ENCODE peak calls at places on chromosomes 12 and 14, in six cellular contexts. L, P, O, H, U and G are unnamed samples. For H3K36me3, the result is how much of the 10 kb centered on the place peaks cover.

GRCh38 chr12:39105111-39105510 is 199.7 kb upstream of the CPNE8 start:
- DNase-seq in H (no peak), L (no peak), P (no peak), O (no peak), U (no peak), G (no peak)

GRCh38 chr14:85444685-85445084 is 85.3 kb upstream of the FLRT2 start:
- DNase-seq in L (peak), O (no peak), P (peak), H (no peak), U (no peak), G (no peak)

GRCh38 chr14:53793790-53794560 is 162.7 kb downstream of the BMP4 start:
- DNase-seq in H (no peak), O (no peak), P (no peak), L (no peak), U (peak), G (no peak)

GRCh38 chr12:108691995-108692808 is 39.1 kb downstream of the CORO1C start:
- DNase-seq in O (peak), H (no peak), U (peak), P (no peak), L (peak), G (peak)

GRCh38 chr12:97556201-97556824 is 93.7 kb downstream of the RMST start:
- DNase-seq in L (no peak), H (peak), P (peak), U (no peak), O (peak), G (peak)

GRCh38 chr14:56359245-56359644 is 220.4 kb upstream of the TMEM260 start:
- DNase-seq in L (no peak), P (no peak), O (no peak), H (no peak), U (no peak), G (no peak)

GRCh38 chr12:47755655-47756562 is 2.8 kb downstream of the RAPGEF3 start:
- DNase-seq in H (no peak), O (no peak), P (no peak), U (peak), L (no peak), G (peak)

GRCh38 chr14:100706860-100707259 is 19.8 kb upstream of the DLK1 start:
- DNase-seq in U (no peak), L (no peak), H (no peak), O (no peak), P (no peak), G (no peak)

GRCh38 chr14:32224731-32225377 is 21.8 kb upstream of the RNU6-8 start:
- DNase-seq in O (no peak), H (peak), U (no peak), P (peak), L (peak), G (no peak)

GRCh38 chr14:61416587-61416986 is 95.2 kb downstream of the PRKCH start:
- DNase-seq in L (no peak), O (no peak), P (no peak), U (no peak), H (no peak), G (no peak)

GRCh38 chr12:121964813-121965643 is 46.6 kb downstream of the CFAP251 start:
- DNase-seq in L (peak), P (no peak), H (no peak), U (no peak), O (no peak), G (no peak)

GRCh38 chr12:113145720-113146551 is 3.6 kb upstream of the CFAP73 start:
- DNase-seq in L (no peak), U (no peak), P (no peak), H (no peak), O (no peak), G (no peak)

GRCh38 chr12:93626160-93626559 is 51.0 kb upstream of the CRADD start:
- DNase-seq in H (no peak), U (no peak), O (no peak), L (peak), P (no peak), G (no peak)

GRCh38 chr14:69355155-69355954 is 42.7 kb downstream of the ERH start:
- DNase-seq in L (no peak), U (no peak), P (no peak), H (no peak), O (no peak), G (no peak)

GRCh38 chr12:57740656-57741412 is 2.3 kb upstream of the AGAP2 start:
- DNase-seq in U (no peak), O (no peak), H (no peak), L (no peak), P (no peak), G (no peak)

GRCh38 chr14:73022051-73022450 is 4.9 kb downstream of the ZFYVE1 start:
- DNase-seq in U (no peak), L (no peak), H (no peak), P (no peak), O (no peak), G (no peak)

GRCh38 chr14:25463475-25463874 is 413.5 kb upstream of the STXBP6 start:
- DNase-seq in O (no peak), L (no peak), H (no peak), P (no peak), U (no peak), G (no peak)

GRCh38 chr12:18250313-18250916 is 10.9 kb upstream of the PIK3C2G start:
- DNase-seq in P (no peak), H (peak), L (peak), O (peak), U (peak), G (peak)

GRCh38 chr14:48726080-48726642 is 860.0 kb downstream of the RPS29 start:
- DNase-seq in H (no peak), O (no peak), U (no peak), P (no peak), L (peak), G (no peak)

GRCh38 chr12:7113389-7113871 is 4.4 kb upstream of the C1RL start:
- DNase-seq in H (peak), P (no peak), O (peak), U (no peak), L (peak), G (no peak)

GRCh38 chr14:70140614-70141013 is 48.1 kb downstream of the SLC8A3 start:
- DNase-seq in P (no peak), U (no peak), O (no peak), H (no peak), L (no peak), G (no peak)

GRCh38 chr12:88993655-88994054 is 358.6 kb downstream of the DUSP6 start:
- DNase-seq in O (no peak), L (peak), H (peak), U (no peak), P (no peak), G (peak)

GRCh38 chr14:37594916-37595808 is at the start of the genes FOXA1 and TTC6:
- DNase-seq in L (peak), U (peak), O (peak), P (no peak), H (peak), G (peak)

GRCh38 chr12:114848661-114849060 is 164.7 kb upstream of the TBX3 start:
- DNase-seq in U (no peak), L (peak), P (no peak), H (no peak), O (no peak), G (no peak)
- H3K36me3 ChIP-seq in U (under half), L (under half), P (under half), H (under half), O (under half), G (under half)

GRCh38 chr14:103905861-103906456 is 22.3 kb upstream of the TDRD9 start:
- DNase-seq in H (peak), L (no peak), U (no peak), O (no peak), P (no peak), G (no peak)
- H3K4me3 ChIP-seq in H (no peak), L (no peak), U (no peak), O (no peak), P (no peak), G (no peak)

DNA sequence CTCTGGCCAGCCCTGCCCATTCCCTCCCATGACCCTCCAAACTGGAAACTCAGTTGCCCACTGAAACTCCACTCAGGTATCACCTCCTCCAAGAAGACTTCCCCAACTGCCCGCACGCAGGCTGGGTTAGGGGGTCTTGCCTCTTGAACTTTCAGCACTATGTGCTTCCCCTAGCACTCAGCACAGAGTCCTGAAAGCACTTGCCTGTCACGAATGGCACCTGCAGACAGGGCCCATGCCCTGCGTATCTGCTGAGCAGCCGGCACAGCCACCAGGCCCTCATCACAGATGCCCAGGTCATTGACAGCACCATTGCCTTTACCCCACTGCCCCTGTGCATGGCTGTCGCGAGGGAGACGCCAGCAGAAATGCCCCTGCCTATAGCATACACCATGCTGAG is 11.2 kb downstream of the CCDC88C start:
- DNase-seq in L (no peak), U (no peak), H (no peak), P (no peak), O (no peak), G (no peak)
- H3K27ac ChIP-seq in L (no peak), U (no peak), H (no peak), P (peak), O (no peak), G (no peak)

DNA sequence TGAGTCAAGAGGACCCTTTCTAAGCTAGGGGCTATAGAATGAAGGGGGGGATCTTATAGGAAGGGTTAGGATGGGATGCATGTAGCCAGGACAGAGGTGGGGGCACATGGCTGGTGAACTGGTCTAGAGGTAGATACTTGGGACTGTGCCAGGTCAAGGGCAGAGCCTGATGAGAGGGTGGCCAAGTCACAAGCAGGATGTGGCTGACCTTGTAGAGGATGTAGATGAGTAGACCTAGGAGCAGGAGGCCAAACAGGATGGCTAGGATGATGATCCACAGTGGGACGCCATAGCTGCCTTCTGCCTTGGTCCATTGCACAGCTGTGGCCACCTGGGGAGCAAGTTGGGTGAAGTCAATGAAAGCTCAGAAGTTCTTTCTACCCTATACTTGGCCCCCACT is 12.6 kb upstream of the ZNF385A start:
- DNase-seq in O (no peak), P (no peak), U (no peak), H (no peak), L (no peak), G (no peak)
- H3K36me3 ChIP-seq in O (under half), P (under half), U (under half), H (under half), L (half or more), G (under half)

GRCh38 chr12:53572134-53572758 is 53.9 kb downstream of the ATF7 start:
- DNase-seq in H (no peak), U (no peak), O (no peak), L (no peak), P (no peak), G (no peak)
- H3K4me3 ChIP-seq in H (no peak), U (no peak), O (no peak), L (no peak), P (no peak), G (no peak)

GRCh38 chr12:11765817-11766794 is 116.6 kb downstream of the ETV6 start:
- DNase-seq in L (peak), U (no peak), H (no peak), P (peak), O (no peak), G (no peak)
- H3K27ac ChIP-seq in L (peak), U (peak), H (peak), P (peak), O (no peak), G (peak)

DNA sequence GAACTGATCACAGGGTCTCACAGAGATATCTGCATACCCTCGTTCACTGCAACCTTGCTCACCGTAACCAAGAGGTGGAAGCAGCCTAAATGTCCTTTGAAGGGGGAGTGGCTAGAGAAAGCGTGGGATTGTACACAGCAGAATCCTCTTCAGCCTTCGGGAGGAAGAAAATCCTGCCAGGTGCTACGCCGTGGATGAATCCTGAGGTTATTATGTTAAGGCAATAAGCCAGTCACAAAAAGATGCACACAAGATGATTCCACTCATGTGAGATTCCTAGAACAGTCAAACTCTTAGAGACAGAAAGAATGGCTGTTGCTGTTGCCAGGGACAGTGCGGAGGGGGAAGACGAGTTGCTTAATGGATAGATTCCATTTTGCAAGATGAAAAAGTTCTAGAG is 39.6 kb upstream of the SFSWAP start:
- DNase-seq in H (no peak), L (no peak), P (no peak), O (no peak), U (no peak), G (no peak)
- H3K36me3 ChIP-seq in H (under half), L (under half), P (under half), O (under half), U (under half), G (under half)